ENCODE peak calls at places on chromosome 3, in ten cellular contexts. A is fibroblast of lung; Y is activated CD8-positive, alpha-beta T cell treated with anti-CD3 and anti-CD28 coated beads for 36 hours; G is RWPE1; N is GM12865; R is fibroblast of the aortic adventitia; P is ovary; I is foreskin fibroblast; E is uterus; C is endodermal cell. D is an unnamed sample.

GRCh38 chr3:50587373-50587772 is 18.1 kb downstream of the HEMK1 start:
- DNase-seq in G (no peak), E (no peak), R (peak), Y (peak), N (no peak), A (peak), C (no peak), P (no peak), I (no peak), D (no peak)

GRCh38 chr3:98705694-98706093 is 57.4 kb upstream of the ST3GAL6 start:
- DNase-seq in P (no peak), Y (no peak), I (no peak), E (no peak), A (no peak), C (no peak), G (no peak), N (peak), R (peak), D (no peak)

GRCh38 chr3:111871809-111872623 is 13.0 kb downstream of the PHLDB2 start:
- DNase-seq in N (no peak), E (no peak), A (no peak), Y (no peak), P (no peak), C (no peak), R (no peak), G (no peak), I (no peak), D (no peak)

GRCh38 chr3:66592061-66592875 is 91.4 kb upstream of the LRIG1 start:
- DNase-seq in I (no peak), A (peak), P (no peak), E (no peak), Y (no peak), G (no peak), N (no peak), R (peak), C (peak), D (no peak)

GRCh38 chr3:183108002-183108449 is 8.7 kb upstream of the MCCC1 start:
- DNase-seq in Y (no peak), N (no peak), R (peak), I (no peak), P (no peak), A (peak), C (no peak), E (no peak), G (no peak), D (no peak)

GRCh38 chr3:196662711-196663571 is 23.4 kb downstream of the NRROS start:
- DNase-seq in R (peak), N (no peak), Y (no peak), C (no peak), E (no peak), I (no peak), A (peak), G (no peak), P (no peak), D (no peak)

GRCh38 chr3:114409291-114409690 is 115.5 kb downstream of the TIGIT start:
- DNase-seq in E (no peak), I (no peak), A (peak), R (no peak), C (no peak), N (no peak), G (no peak), Y (no peak), P (no peak), D (no peak)

GRCh38 chr3:100992086-100993033 is 861 bp downstream of the ABI3BP start:
- DNase-seq in G (no peak), N (peak), Y (no peak), I (no peak), E (no peak), P (peak), C (no peak), R (peak), A (no peak), D (no peak)

GRCh38 chr3:155192957-155193746 is 100.3 kb downstream of the STRIT1 start:
- DNase-seq in A (no peak), E (no peak), Y (no peak), G (no peak), I (no peak), P (no peak), C (no peak), R (no peak), N (no peak), D (no peak)

GRCh38 chr3:197328198-197328597 is 29.8 kb upstream of the DLG1 start:
- DNase-seq in Y (no peak), P (no peak), R (no peak), C (peak), G (no peak), I (no peak), N (no peak), A (no peak), E (no peak), D (no peak)

GRCh38 chr3:8220291-8220690 is 281.3 kb upstream of the LMCD1 start:
- DNase-seq in C (no peak), I (no peak), P (no peak), A (peak), N (no peak), G (no peak), R (no peak), Y (no peak), E (no peak), D (no peak)

GRCh38 chr3:124318014-124318413 is 326.1 kb upstream of the ROPN1 start:
- DNase-seq in E (no peak), N (no peak), G (no peak), R (no peak), C (no peak), I (no peak), A (no peak), Y (no peak), P (no peak), D (no peak)

GRCh38 chr3:158313344-158313927 is 203.5 kb downstream of the RSRC1 start:
- DNase-seq in I (peak), E (no peak), P (no peak), A (peak), N (peak), G (peak), Y (no peak), R (peak), C (no peak), D (no peak)

GRCh38 chr3:184981071-184981470 is 169.1 kb downstream of the VPS8 start:
- DNase-seq in P (no peak), N (no peak), Y (no peak), G (no peak), E (no peak), C (no peak), A (no peak), I (no peak), R (no peak), D (no peak)

GRCh38 chr3:58234516-58234931 is 3.1 kb upstream of the ABHD6 start:
- DNase-seq in P (no peak), R (peak), A (peak), G (no peak), N (no peak), C (no peak), Y (no peak), E (no peak), I (peak), D (no peak)

GRCh38 chr3:113287818-113288648 is 76.7 kb downstream of the BOC start:
- DNase-seq in G (peak), A (peak), N (peak), E (peak), I (peak), Y (peak), P (peak), R (peak), C (peak), D (no peak)

GRCh38 chr3:54870423-54870822 is 57.4 kb downstream of the LRTM1 start:
- DNase-seq in A (peak), E (peak), G (peak), N (peak), I (peak), C (no peak), R (peak), P (peak), Y (no peak), D (no peak)

GRCh38 chr3:191280111-191280510 is 49.1 kb upstream of the CCDC50 start:
- DNase-seq in E (no peak), C (no peak), I (no peak), Y (no peak), R (no peak), N (no peak), A (no peak), P (no peak), G (no peak), D (no peak)

GRCh38 chr3:318903-319302 is 122.3 kb downstream of the CHL1 start:
- DNase-seq in P (no peak), C (no peak), N (no peak), A (no peak), Y (no peak), I (no peak), E (no peak), R (no peak), G (no peak), D (no peak)

GRCh38 chr3:48662753-48663488 is at the start of gene CELSR3:
- DNase-seq in A (peak), G (peak), Y (peak), N (peak), R (peak), I (peak), E (peak), C (peak), P (peak), D (no peak)

GRCh38 chr3:129829640-129830039 is 63.9 kb downstream of the TMCC1 start:
- DNase-seq in C (peak), I (peak), R (peak), N (peak), P (peak), A (peak), Y (peak), E (peak), G (peak), D (no peak)

GRCh38 chr3:4829031-4829394 is 150.2 kb upstream of the BHLHE40 start:
- DNase-seq in P (no peak), C (no peak), Y (no peak), I (no peak), A (peak), G (no peak), E (no peak), R (no peak), N (peak), D (no peak)

GRCh38 chr3:64163019-64163754 is 62.1 kb downstream of the PRICKLE2 start:
- DNase-seq in R (no peak), P (no peak), A (no peak), G (no peak), N (peak), E (no peak), C (no peak), Y (no peak), I (no peak), D (no peak)

GRCh38 chr3:107928084-107928445 is 162.8 kb downstream of the CD47 start:
- DNase-seq in A (peak), P (no peak), N (no peak), R (peak), E (no peak), I (peak), Y (peak), C (no peak), G (peak), D (no peak)

GRCh38 chr3:72152551-72153476 is 367.9 kb upstream of the PROK2 start:
- DNase-seq in N (no peak), C (no peak), E (peak), A (peak), G (no peak), R (peak), I (peak), Y (no peak), P (peak), D (no peak)

GRCh38 chr3:78645628-78646310 is 1122.0 kb downstream of the ROBO1 start:
- DNase-seq in P (no peak), G (peak), E (no peak), Y (no peak), N (peak), C (no peak), R (peak), I (peak), A (peak), D (no peak)

GRCh38 chr3:107404727-107405519 is 27.7 kb downstream of the CCDC54 start:
- DNase-seq in C (no peak), A (peak), P (no peak), I (peak), G (no peak), E (no peak), Y (no peak), R (peak), N (no peak), D (no peak)

GRCh38 chr3:52773361-52774065 is 2.8 kb upstream of the NEK4 start:
- DNase-seq in R (no peak), I (no peak), Y (no peak), C (no peak), A (no peak), P (no peak), E (no peak), N (no peak), G (no peak), D (no peak)

GRCh38 chr3:133931084-133931483 is 35.4 kb upstream of the RAB6B start:
- DNase-seq in N (no peak), C (peak), P (no peak), E (no peak), G (no peak), Y (no peak), R (no peak), I (no peak), A (no peak), D (no peak)

GRCh38 chr3:98994128-98994762 is 92.8 kb upstream of the DCBLD2 start:
- DNase-seq in G (peak), P (no peak), N (no peak), C (no peak), I (peak), R (peak), A (peak), E (no peak), Y (no peak), D (no peak)

GRCh38 chr3:124829175-124829818 is 57.9 kb downstream of the ITGB5 start:
- DNase-seq in P (no peak), R (peak), E (no peak), G (no peak), I (no peak), Y (no peak), N (no peak), A (no peak), C (peak), D (no peak)

GRCh38 chr3:64470436-64470835 is 217.4 kb downstream of the ADAMTS9 start:
- DNase-seq in N (no peak), A (no peak), E (no peak), P (no peak), C (no peak), Y (no peak), I (no peak), G (no peak), R (no peak), D (no peak)

GRCh38 chr3:56321892-56322291 is 146.4 kb downstream of the ERC2 start:
- DNase-seq in R (no peak), Y (no peak), E (no peak), A (no peak), C (no peak), P (no peak), N (peak), I (no peak), G (no peak), D (no peak)

GRCh38 chr3:55750525-55750924 is 263.4 kb upstream of the WNT5A start:
- DNase-seq in I (peak), C (no peak), P (no peak), E (no peak), Y (no peak), G (peak), R (no peak), N (no peak), A (peak), D (no peak)

GRCh38 chr3:142586803-142587406 is 8.4 kb upstream of the ATR start:
- DNase-seq in P (no peak), Y (peak), I (peak), A (peak), R (peak), G (peak), E (peak), N (peak), C (peak), D (no peak)

GRCh38 chr3:64667887-64668581 is 19.8 kb downstream of the ADAMTS9 start:
- DNase-seq in C (no peak), R (no peak), G (no peak), N (no peak), E (no peak), I (no peak), P (peak), Y (no peak), A (no peak), D (no peak)

GRCh38 chr3:4351164-4351855 is 48.1 kb downstream of the SETMAR start:
- DNase-seq in R (peak), N (no peak), P (no peak), Y (peak), C (no peak), G (no peak), A (peak), I (no peak), E (no peak), D (no peak)

GRCh38 chr3:55616803-55617202 is 129.7 kb upstream of the WNT5A start:
- DNase-seq in A (no peak), E (no peak), R (no peak), I (no peak), Y (no peak), N (no peak), G (no peak), P (no peak), C (peak), D (no peak)

GRCh38 chr3:188929138-188929537 is 242.6 kb upstream of the TPRG1 start:
- DNase-seq in N (no peak), G (no peak), A (peak), R (no peak), C (peak), E (no peak), I (no peak), Y (no peak), P (no peak), D (no peak)
- TF ChIP-seq CTCF in N (no peak), G (no peak), A (peak), R (peak), C (peak), E (peak), I (no peak), Y (no peak), P (no peak), D (no peak)

DNA sequence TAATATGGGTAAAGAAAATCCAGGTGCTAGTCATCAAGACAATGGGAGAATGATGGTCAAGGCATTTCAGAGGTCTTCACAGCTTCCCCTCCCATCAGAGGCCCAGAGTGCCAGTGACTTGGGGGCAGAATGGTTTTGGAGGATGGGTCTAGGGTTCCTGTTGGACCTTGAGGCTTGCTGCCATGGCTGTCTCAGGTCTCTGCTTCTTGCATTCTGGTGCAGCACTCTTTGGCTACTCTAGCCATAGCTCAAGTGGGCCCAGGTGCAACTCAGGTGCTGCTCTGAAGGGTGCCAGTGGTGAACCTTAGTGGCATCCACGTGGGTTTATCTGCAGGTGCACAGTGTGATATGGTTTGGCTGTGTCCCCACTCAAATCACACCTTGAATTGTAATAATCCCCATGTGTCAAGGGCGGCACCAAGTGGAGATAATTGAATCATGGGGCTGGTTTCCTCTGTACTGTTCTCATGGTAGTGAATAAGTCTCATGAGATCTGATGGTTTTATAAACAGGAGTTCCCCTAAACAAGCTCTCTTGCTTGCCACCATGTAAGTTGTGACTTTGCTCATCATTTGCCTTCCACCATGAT is 48.5 kb upstream of the PEX5L start:
- DNase-seq in I (no peak), E (no peak), P (no peak), R (no peak), G (no peak), A (no peak), N (peak), C (no peak), Y (no peak), D (no peak)
- TF ChIP-seq CTCF in I (no peak), E (no peak), P (no peak), R (no peak), G (no peak), A (no peak), N (peak), C (no peak), Y (no peak), D (no peak)

DNA sequence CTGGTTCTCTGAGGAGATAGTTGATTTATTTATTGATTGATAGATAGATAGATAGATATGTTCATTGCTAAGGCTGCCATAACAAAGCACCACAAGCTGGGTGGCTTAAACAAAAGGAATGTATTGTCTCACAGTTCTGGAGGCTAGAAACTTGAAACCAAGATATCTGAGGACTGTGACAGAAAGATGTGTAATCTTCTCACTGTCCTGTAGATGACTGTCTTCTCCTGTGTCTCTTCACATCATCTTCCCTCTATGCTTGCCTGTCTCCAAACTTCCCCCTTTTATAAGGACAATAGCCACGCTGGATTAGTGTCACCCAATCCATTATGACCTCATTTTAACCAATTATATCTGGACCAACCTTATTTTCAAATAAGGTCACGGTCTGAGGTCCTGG is 41.0 kb downstream of the GNB4 start:
- DNase-seq in A (peak), P (no peak), C (no peak), Y (no peak), I (peak), N (no peak), E (no peak), G (no peak), R (no peak), D (no peak)
- TF ChIP-seq CTCF in A (no peak), P (no peak), C (peak), Y (no peak), I (no peak), N (peak), E (no peak), G (no peak), R (no peak), D (no peak)

GRCh38 chr3:128408693-128409620 is 57.7 kb downstream of the DNAJB8 start:
- DNase-seq in P (peak), Y (no peak), N (no peak), E (no peak), R (no peak), A (no peak), I (no peak), G (no peak), C (peak), D (no peak)
- TF ChIP-seq CTCF in P (no peak), Y (no peak), N (no peak), E (no peak), R (no peak), A (no peak), I (peak), G (no peak), C (peak), D (no peak)

GRCh38 chr3:171391432-171391831 is 68.8 kb downstream of the TNIK start:
- DNase-seq in R (no peak), A (no peak), N (no peak), P (no peak), G (no peak), I (no peak), Y (no peak), E (no peak), C (no peak), D (no peak)
- TF ChIP-seq CTCF in R (no peak), A (no peak), N (no peak), P (no peak), G (no peak), I (no peak), Y (no peak), E (no peak), C (no peak), D (no peak)

DNA sequence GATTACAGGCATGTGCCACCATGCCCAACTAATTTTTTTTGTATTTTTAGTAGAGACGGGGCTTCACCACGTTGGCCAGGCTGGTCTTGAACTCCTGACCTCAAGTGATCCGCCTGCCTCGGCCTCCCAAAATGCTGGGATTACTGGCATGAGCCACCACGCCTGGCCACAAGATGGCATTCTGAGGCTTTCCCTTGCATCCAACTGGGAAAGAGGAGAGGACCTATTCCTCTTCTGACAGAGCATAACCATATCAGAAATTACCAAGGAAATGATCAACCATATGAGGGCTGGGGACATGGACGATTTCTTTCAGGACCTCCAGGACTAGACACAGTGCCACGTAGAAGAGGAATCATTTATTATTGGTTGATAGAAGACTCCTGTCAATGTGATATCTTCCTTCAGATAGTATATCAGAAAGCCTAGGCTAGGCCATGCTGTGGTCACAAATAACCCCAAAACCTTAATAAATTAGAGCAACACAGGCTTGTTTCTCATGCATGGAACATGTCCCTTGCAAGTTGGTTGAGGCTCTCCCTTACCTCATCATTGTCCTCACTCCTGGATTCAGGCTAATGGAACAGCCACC is 372.3 kb upstream of the IL12A start:
- DNase-seq in R (peak), P (no peak), I (peak), A (peak), Y (no peak), C (peak), N (no peak), G (peak), E (peak), D (no peak)
- TF ChIP-seq CTCF in R (peak), P (no peak), I (peak), A (peak), Y (no peak), C (peak), N (no peak), G (peak), E (peak), D (no peak)

GRCh38 chr3:81394656-81395055 is 366.8 kb downstream of the GBE1 start:
- DNase-seq in A (no peak), I (no peak), G (no peak), R (no peak), N (no peak), P (no peak), C (no peak), E (no peak), Y (no peak), D (no peak)
- TF ChIP-seq CTCF in A (no peak), I (no peak), G (no peak), R (no peak), N (no peak), P (no peak), C (no peak), E (no peak), Y (no peak), D (no peak)

GRCh38 chr3:25904248-25904647 is 114.4 kb downstream of the OXSM start:
- DNase-seq in C (peak), E (no peak), I (no peak), R (no peak), Y (no peak), A (no peak), N (no peak), G (no peak), P (no peak), D (no peak)
- TF ChIP-seq CTCF in C (peak), E (no peak), I (no peak), R (no peak), Y (no peak), A (no peak), N (no peak), G (no peak), P (no peak), D (no peak)

D was measured in activated B cell treated with CpG ODN at 0.5 μM for 24 hours.